ENCODE peak calls at places on chromosomes 5 and 9, in five cellular contexts. One of them, this sample, is unnamed.
A peak's percentile ranks its signal among the peaks of the same experiment; 100 is the strongest.

GRCh38 chr9:33884856-33885701 is 68.1 kb downstream of the UBE2R2 start:
- DNase-seq in OCI-M1: no peak
- DNase-seq in posterior cingulate gyrus: no peak
- DNase-seq in AG04449: no peak
- DNase-seq in activated gamma-delta T cell treated with Interleukin-2 at 50 U/mL for 16 hours: no peak
- DNase-seq in this sample: no peak

GRCh38 chr5:127060470-127060985 is 12.8 kb downstream of the C5orf63 start:
- DNase-seq in OCI-M1: no peak
- DNase-seq in posterior cingulate gyrus: no peak
- DNase-seq in AG04449: no peak
- DNase-seq in activated gamma-delta T cell treated with Interleukin-2 at 50 U/mL for 16 hours: no peak
- DNase-seq in this sample: no peak

GRCh38 chr9:33080534-33080933 is 4.1 kb upstream of the SMU1 start:
- DNase-seq in OCI-M1: no peak
- DNase-seq in posterior cingulate gyrus: no peak
- DNase-seq in AG04449: no peak
- DNase-seq in activated gamma-delta T cell treated with Interleukin-2 at 50 U/mL for 16 hours: no peak
- DNase-seq in this sample: no peak

GRCh38 chr9:131111854-131112311 is 13.5 kb upstream of the NUP214 start:
- DNase-seq in OCI-M1: no peak
- DNase-seq in posterior cingulate gyrus: peak; percentile 85
- DNase-seq in AG04449: no peak
- DNase-seq in activated gamma-delta T cell treated with Interleukin-2 at 50 U/mL for 16 hours: no peak
- DNase-seq in this sample: no peak

GRCh38 chr5:4700082-4700481 is 440.0 kb upstream of the ADAMTS16 start:
- DNase-seq in OCI-M1: peak; percentile 79
- DNase-seq in posterior cingulate gyrus: peak; percentile 81
- DNase-seq in AG04449: peak; percentile 16
- DNase-seq in activated gamma-delta T cell treated with Interleukin-2 at 50 U/mL for 16 hours: no peak
- DNase-seq in this sample: no peak

GRCh38 chr5:147751-148150 is 43.5 kb upstream of the LRRC14B start:
- DNase-seq in OCI-M1: no peak
- DNase-seq in posterior cingulate gyrus: no peak
- DNase-seq in AG04449: no peak
- DNase-seq in activated gamma-delta T cell treated with Interleukin-2 at 50 U/mL for 16 hours: no peak
- DNase-seq in this sample: no peak

GRCh38 chr5:124060413-124061095 is 548.6 kb downstream of the CSNK1G3 start:
- DNase-seq in OCI-M1: no peak
- DNase-seq in posterior cingulate gyrus: no peak
- DNase-seq in AG04449: no peak
- DNase-seq in activated gamma-delta T cell treated with Interleukin-2 at 50 U/mL for 16 hours: no peak
- DNase-seq in this sample: no peak

GRCh38 chr9:113650207-113651131 is 186.9 kb downstream of the RGS3 start:
- DNase-seq in OCI-M1: no peak
- DNase-seq in posterior cingulate gyrus: no peak
- DNase-seq in AG04449: peak; percentile 58
- DNase-seq in activated gamma-delta T cell treated with Interleukin-2 at 50 U/mL for 16 hours: no peak
- DNase-seq in this sample: peak; percentile 34

GRCh38 chr5:172839669-172840068 is 5.6 kb downstream of the ERGIC1 start:
- DNase-seq in OCI-M1: no peak
- DNase-seq in posterior cingulate gyrus: no peak
- DNase-seq in AG04449: no peak
- DNase-seq in activated gamma-delta T cell treated with Interleukin-2 at 50 U/mL for 16 hours: no peak
- DNase-seq in this sample: no peak

GRCh38 chr5:176816791-176817272 is 6.5 kb downstream of the UNC5A start:
- DNase-seq in OCI-M1: no peak
- DNase-seq in posterior cingulate gyrus: no peak
- DNase-seq in AG04449: no peak
- DNase-seq in activated gamma-delta T cell treated with Interleukin-2 at 50 U/mL for 16 hours: no peak
- DNase-seq in this sample: no peak

GRCh38 chr5:55308254-55308836 is 556 bp downstream of the MTREX start:
- DNase-seq in OCI-M1: peak; percentile 62
- DNase-seq in posterior cingulate gyrus: no peak
- DNase-seq in AG04449: no peak
- DNase-seq in activated gamma-delta T cell treated with Interleukin-2 at 50 U/mL for 16 hours: no peak
- DNase-seq in this sample: no peak

GRCh38 chr5:116738270-116738947 is 163.8 kb upstream of the SEMA6A start:
- DNase-seq in OCI-M1: no peak
- DNase-seq in posterior cingulate gyrus: no peak
- DNase-seq in AG04449: no peak
- DNase-seq in activated gamma-delta T cell treated with Interleukin-2 at 50 U/mL for 16 hours: no peak
- DNase-seq in this sample: no peak

GRCh38 chr5:172504736-172505402 is 50.5 kb upstream of the SH3PXD2B start:
- DNase-seq in OCI-M1: no peak
- DNase-seq in posterior cingulate gyrus: no peak
- DNase-seq in AG04449: no peak
- DNase-seq in activated gamma-delta T cell treated with Interleukin-2 at 50 U/mL for 16 hours: no peak
- DNase-seq in this sample: no peak

GRCh38 chr5:14380712-14381111 is 200.9 kb upstream of the OTULINL start:
- DNase-seq in OCI-M1: no peak
- DNase-seq in posterior cingulate gyrus: no peak
- DNase-seq in AG04449: no peak
- DNase-seq in activated gamma-delta T cell treated with Interleukin-2 at 50 U/mL for 16 hours: no peak
- DNase-seq in this sample: no peak

GRCh38 chr5:114419941-114420340 is 58.1 kb downstream of the KCNN2 start:
- DNase-seq in OCI-M1: no peak
- DNase-seq in posterior cingulate gyrus: no peak
- DNase-seq in AG04449: peak; percentile 75
- DNase-seq in activated gamma-delta T cell treated with Interleukin-2 at 50 U/mL for 16 hours: no peak
- DNase-seq in this sample: no peak

GRCh38 chr9:69653261-69653660 is 18.9 kb downstream of the APBA1 start:
- DNase-seq in OCI-M1: no peak
- DNase-seq in posterior cingulate gyrus: no peak
- DNase-seq in AG04449: no peak
- DNase-seq in activated gamma-delta T cell treated with Interleukin-2 at 50 U/mL for 16 hours: no peak
- DNase-seq in this sample: no peak

GRCh38 chr9:114154597-114155102 is 687 bp upstream of the COL27A1 start:
- DNase-seq in OCI-M1: no peak
- DNase-seq in posterior cingulate gyrus: no peak
- DNase-seq in AG04449: no peak
- DNase-seq in activated gamma-delta T cell treated with Interleukin-2 at 50 U/mL for 16 hours: no peak
- DNase-seq in this sample: no peak

GRCh38 chr5:2134543-2135299 is 252.0 kb upstream of the IRX4 start:
- DNase-seq in OCI-M1: no peak
- DNase-seq in posterior cingulate gyrus: no peak
- DNase-seq in AG04449: no peak
- DNase-seq in activated gamma-delta T cell treated with Interleukin-2 at 50 U/mL for 16 hours: no peak
- DNase-seq in this sample: peak; percentile 48

GRCh38 chr5:140169410-140169809 is 5.6 kb upstream of the CYSTM1 start:
- DNase-seq in OCI-M1: peak; percentile 49
- DNase-seq in posterior cingulate gyrus: no peak
- DNase-seq in AG04449: no peak
- DNase-seq in activated gamma-delta T cell treated with Interleukin-2 at 50 U/mL for 16 hours: no peak
- DNase-seq in this sample: no peak

GRCh38 chr9:137068539-137069507 is 1.5 kb downstream of the SAPCD2 start:
- DNase-seq in OCI-M1: no peak
- DNase-seq in posterior cingulate gyrus: no peak
- DNase-seq in AG04449: no peak
- DNase-seq in activated gamma-delta T cell treated with Interleukin-2 at 50 U/mL for 16 hours: no peak
- DNase-seq in this sample: no peak

GRCh38 chr5:145557345-145557744 is 277.8 kb downstream of the PRELID2 start:
- DNase-seq in OCI-M1: no peak
- DNase-seq in posterior cingulate gyrus: no peak
- DNase-seq in AG04449: no peak
- DNase-seq in activated gamma-delta T cell treated with Interleukin-2 at 50 U/mL for 16 hours: no peak
- DNase-seq in this sample: no peak